ENCODE peak calls at places on chromosomes 3 and 15, in five cellular contexts. One of them, this sample, is unnamed.

GRCh38 chr3:121167374-121168139 is 259.6 kb downstream of the STXBP5L start:
- DNase-seq in GM23248: no peak
- DNase-seq in fibroblast of mammary gland: no peak
- DNase-seq in NT2/D1: no peak
- DNase-seq in aorta: peak
- DNase-seq in this sample: no peak

GRCh38 chr3:58006661-58007060 is 1.6 kb upstream of the FLNB start:
- DNase-seq in GM23248: no peak
- DNase-seq in fibroblast of mammary gland: no peak
- DNase-seq in NT2/D1: no peak
- DNase-seq in aorta: no peak
- DNase-seq in this sample: no peak

GRCh38 chr3:133983126-133983525 is 46.6 kb downstream of the SLCO2A1 start:
- DNase-seq in GM23248: no peak
- DNase-seq in fibroblast of mammary gland: no peak
- DNase-seq in NT2/D1: no peak
- DNase-seq in aorta: no peak
- DNase-seq in this sample: no peak

GRCh38 chr3:124832782-124833709 is 54.1 kb downstream of the ITGB5 start:
- DNase-seq in GM23248: peak
- DNase-seq in fibroblast of mammary gland: peak
- DNase-seq in NT2/D1: no peak
- DNase-seq in aorta: no peak
- DNase-seq in this sample: peak

GRCh38 chr3:54427951-54428871 is 305.9 kb downstream of the CACNA2D3 start:
- DNase-seq in GM23248: peak
- DNase-seq in fibroblast of mammary gland: peak
- DNase-seq in NT2/D1: peak
- DNase-seq in aorta: no peak
- DNase-seq in this sample: peak

GRCh38 chr3:113245775-113246174 is 34.4 kb downstream of the BOC start:
- DNase-seq in GM23248: peak
- DNase-seq in fibroblast of mammary gland: peak
- DNase-seq in NT2/D1: no peak
- DNase-seq in aorta: no peak
- DNase-seq in this sample: peak

GRCh38 chr3:157093096-157093495 is 66.9 kb downstream of the CCNL1 start:
- DNase-seq in GM23248: no peak
- DNase-seq in fibroblast of mammary gland: no peak
- DNase-seq in NT2/D1: no peak
- DNase-seq in aorta: no peak
- DNase-seq in this sample: no peak

GRCh38 chr15:43469867-43470266 is 23.1 kb downstream of the TP53BP1 start:
- DNase-seq in GM23248: peak
- DNase-seq in fibroblast of mammary gland: peak
- DNase-seq in NT2/D1: no peak
- DNase-seq in aorta: no peak
- DNase-seq in this sample: no peak

GRCh38 chr15:80929689-80930088 is 59.9 kb downstream of the MESD start:
- DNase-seq in GM23248: peak
- DNase-seq in fibroblast of mammary gland: peak
- DNase-seq in NT2/D1: no peak
- DNase-seq in aorta: peak
- DNase-seq in this sample: no peak

GRCh38 chr3:45124379-45124778 is 21.8 kb downstream of the CDCP1 start:
- DNase-seq in GM23248: peak
- DNase-seq in fibroblast of mammary gland: peak
- DNase-seq in NT2/D1: no peak
- DNase-seq in aorta: peak
- DNase-seq in this sample: peak

GRCh38 chr3:176554791-176555330 is 642.4 kb downstream of the TBL1XR1 start:
- DNase-seq in GM23248: no peak
- DNase-seq in fibroblast of mammary gland: no peak
- DNase-seq in NT2/D1: no peak
- DNase-seq in aorta: no peak
- DNase-seq in this sample: no peak

GRCh38 chr3:177676947-177677587 is 479.8 kb upstream of the TBL1XR1 start:
- DNase-seq in GM23248: no peak
- DNase-seq in fibroblast of mammary gland: no peak
- DNase-seq in NT2/D1: no peak
- DNase-seq in aorta: no peak
- DNase-seq in this sample: no peak

DNA sequence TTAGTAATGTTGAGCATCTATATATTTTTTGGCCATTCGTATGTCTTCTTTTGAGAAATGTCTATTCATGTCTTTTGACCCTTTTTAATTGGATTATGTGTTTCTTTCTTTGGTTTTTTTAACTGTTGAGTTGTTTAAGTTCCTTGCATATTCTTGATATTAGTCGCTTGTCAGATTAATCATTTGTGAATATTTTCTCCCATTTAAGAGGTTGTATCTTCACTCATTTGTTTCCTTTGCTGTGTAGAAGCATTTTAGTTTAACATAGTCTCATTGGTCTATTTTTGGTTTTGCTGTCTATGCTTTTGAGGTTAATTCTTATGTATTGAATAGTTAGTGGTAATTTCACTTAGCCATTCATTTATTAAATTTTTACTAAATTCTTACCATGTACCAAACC is 283.8 kb downstream of the ZPLD1 start:
- DNase-seq in GM23248: no peak
- DNase-seq in fibroblast of mammary gland: no peak
- DNase-seq in NT2/D1: no peak
- DNase-seq in aorta: no peak
- DNase-seq in this sample: no peak
- H3K4me3 ChIP-seq in GM23248: no peak
- H3K4me3 ChIP-seq in fibroblast of mammary gland: no peak
- H3K4me3 ChIP-seq in NT2/D1: no peak
- H3K4me3 ChIP-seq in aorta: no peak
- H3K4me3 ChIP-seq in this sample: no peak

GRCh38 chr15:52529940-52530339 is 1.3 kb upstream of the MYO5A start:
- DNase-seq in GM23248: no peak
- DNase-seq in fibroblast of mammary gland: no peak
- DNase-seq in NT2/D1: no peak
- DNase-seq in aorta: no peak
- DNase-seq in this sample: no peak
- H3K4me3 ChIP-seq in GM23248: peak
- H3K4me3 ChIP-seq in fibroblast of mammary gland: peak
- H3K4me3 ChIP-seq in NT2/D1: peak
- H3K4me3 ChIP-seq in aorta: peak
- H3K4me3 ChIP-seq in this sample: peak

GRCh38 chr15:74839526-74840395 is 3.2 kb downstream of the ULK3 start:
- DNase-seq in GM23248: no peak
- DNase-seq in fibroblast of mammary gland: no peak
- DNase-seq in NT2/D1: no peak
- DNase-seq in aorta: no peak
- DNase-seq in this sample: no peak

GRCh38 chr15:74842581-74843444 is at the start of gene ULK3:
- DNase-seq in GM23248: peak
- DNase-seq in fibroblast of mammary gland: peak
- DNase-seq in NT2/D1: peak
- DNase-seq in aorta: peak
- DNase-seq in this sample: peak

GRCh38 chr15:74841761-74842385 is 1.1 kb downstream of the ULK3 start:
- DNase-seq in GM23248: no peak
- DNase-seq in fibroblast of mammary gland: no peak
- DNase-seq in NT2/D1: no peak
- DNase-seq in aorta: no peak
- DNase-seq in this sample: no peak

GRCh38 chr15:74838746-74839525 is 4.0 kb downstream of the ULK3 start:
- DNase-seq in GM23248: no peak
- DNase-seq in fibroblast of mammary gland: no peak
- DNase-seq in NT2/D1: no peak
- DNase-seq in aorta: no peak
- DNase-seq in this sample: no peak

DNA sequence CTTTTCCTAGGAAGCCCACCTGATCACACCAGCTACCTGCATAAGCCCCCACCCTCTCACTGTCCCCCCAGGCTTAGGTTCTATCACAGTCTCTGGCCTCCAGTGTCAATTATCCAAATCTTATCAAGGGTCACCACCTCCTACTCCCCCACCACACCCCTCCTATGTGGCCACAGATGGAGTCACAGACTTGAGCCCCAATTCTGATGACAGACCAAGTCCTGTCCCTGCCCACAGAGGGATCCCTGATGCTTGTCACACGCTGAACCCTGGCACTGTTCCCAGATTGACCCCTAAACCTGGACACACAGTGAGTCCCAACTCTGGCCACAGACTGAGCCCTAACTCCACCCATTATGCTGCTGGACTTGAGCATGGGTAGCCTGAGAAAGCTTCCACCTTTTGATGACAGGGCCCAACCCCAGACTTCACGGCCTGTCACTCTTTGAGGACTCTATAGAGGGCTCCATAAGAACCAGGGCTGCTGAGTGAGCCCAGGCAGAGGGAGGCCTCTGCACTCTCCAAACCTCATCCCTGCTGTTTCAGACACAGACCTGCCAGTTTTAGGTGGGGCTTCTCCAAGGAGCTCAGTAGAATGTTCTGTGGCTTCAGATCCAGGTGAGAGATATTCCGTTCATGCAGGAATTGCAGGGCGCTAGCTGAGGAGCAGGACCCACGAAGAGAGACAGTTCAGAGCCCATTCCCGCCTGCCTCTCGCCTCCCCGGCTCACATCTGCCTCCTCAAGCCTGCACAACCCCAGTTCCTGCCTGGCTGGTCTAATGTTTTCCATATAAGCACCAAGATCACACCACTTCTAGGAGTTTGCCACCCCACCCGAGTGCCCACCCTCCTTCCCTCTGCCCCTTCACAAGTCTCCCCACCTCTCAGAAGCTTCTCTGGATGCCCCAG is 1.9 kb downstream of the ULK3 start:
- DNase-seq in GM23248: no peak
- DNase-seq in fibroblast of mammary gland: no peak
- DNase-seq in NT2/D1: no peak
- DNase-seq in aorta: no peak
- DNase-seq in this sample: no peak
- H3K4me3 ChIP-seq in GM23248: no peak
- H3K4me3 ChIP-seq in fibroblast of mammary gland: no peak
- H3K4me3 ChIP-seq in NT2/D1: no peak
- H3K4me3 ChIP-seq in aorta: no peak
- H3K4me3 ChIP-seq in this sample: no peak

GRCh38 chr3:15271785-15272381 is 60.5 kb downstream of the SH3BP5 start:
- DNase-seq in GM23248: no peak
- DNase-seq in fibroblast of mammary gland: no peak
- DNase-seq in NT2/D1: no peak
- DNase-seq in aorta: no peak
- DNase-seq in this sample: no peak

GRCh38 chr3:15271030-15271429 is 61.4 kb downstream of the SH3BP5 start:
- DNase-seq in GM23248: no peak
- DNase-seq in fibroblast of mammary gland: no peak
- DNase-seq in NT2/D1: no peak
- DNase-seq in aorta: no peak
- DNase-seq in this sample: no peak

GRCh38 chr3:15272431-15273196 is 59.8 kb downstream of the SH3BP5 start:
- DNase-seq in GM23248: no peak
- DNase-seq in fibroblast of mammary gland: no peak
- DNase-seq in NT2/D1: no peak
- DNase-seq in aorta: no peak
- DNase-seq in this sample: peak

GRCh38 chr3:15276028-15276717 is 56.2 kb downstream of the SH3BP5 start:
- DNase-seq in GM23248: peak
- DNase-seq in fibroblast of mammary gland: no peak
- DNase-seq in NT2/D1: no peak
- DNase-seq in aorta: no peak
- DNase-seq in this sample: no peak

DNA sequence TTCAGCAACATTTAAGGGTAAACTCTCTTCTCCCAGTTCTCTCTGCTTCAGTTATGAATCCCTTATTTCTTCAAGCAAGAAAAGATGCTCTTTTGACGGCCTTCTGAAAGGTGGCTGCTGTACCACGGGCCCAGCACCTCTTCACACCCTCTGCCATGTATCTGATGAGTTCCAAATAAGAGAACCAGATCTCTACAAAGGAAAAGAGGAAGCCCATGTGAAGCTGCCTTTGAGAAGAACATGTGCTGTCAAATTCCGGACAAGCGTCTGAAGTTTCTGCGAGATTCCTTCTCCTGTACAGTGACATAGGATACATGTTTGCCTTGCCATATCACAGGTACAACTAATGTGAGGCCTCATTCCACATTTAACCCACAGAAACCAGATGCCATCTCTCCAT is 59.2 kb downstream of the SH3BP5 start:
- DNase-seq in GM23248: no peak
- DNase-seq in fibroblast of mammary gland: no peak
- DNase-seq in NT2/D1: no peak
- DNase-seq in aorta: no peak
- DNase-seq in this sample: no peak
- H3K4me3 ChIP-seq in GM23248: no peak
- H3K4me3 ChIP-seq in fibroblast of mammary gland: no peak
- H3K4me3 ChIP-seq in NT2/D1: no peak
- H3K4me3 ChIP-seq in aorta: no peak
- H3K4me3 ChIP-seq in this sample: no peak

GRCh38 chr15:40043927-40044716 is 5.1 kb upstream of the SRP14 start:
- DNase-seq in GM23248: no peak
- DNase-seq in fibroblast of mammary gland: no peak
- DNase-seq in NT2/D1: no peak
- DNase-seq in aorta: no peak
- DNase-seq in this sample: no peak

GRCh38 chr15:40047413-40048154 is 8.6 kb upstream of the SRP14 start:
- DNase-seq in GM23248: peak
- DNase-seq in fibroblast of mammary gland: peak
- DNase-seq in NT2/D1: no peak
- DNase-seq in aorta: no peak
- DNase-seq in this sample: no peak

GRCh38 chr15:40046721-40047412 is 7.9 kb upstream of the SRP14 start:
- DNase-seq in GM23248: peak
- DNase-seq in fibroblast of mammary gland: peak
- DNase-seq in NT2/D1: no peak
- DNase-seq in aorta: no peak
- DNase-seq in this sample: peak

GRCh38 chr15:40044717-40045571 is 6.0 kb upstream of the SRP14 start:
- DNase-seq in GM23248: peak
- DNase-seq in fibroblast of mammary gland: peak
- DNase-seq in NT2/D1: no peak
- DNase-seq in aorta: peak
- DNase-seq in this sample: peak

GRCh38 chr15:40045572-40046217 is 6.7 kb upstream of the SRP14 start:
- DNase-seq in GM23248: no peak
- DNase-seq in fibroblast of mammary gland: no peak
- DNase-seq in NT2/D1: no peak
- DNase-seq in aorta: no peak
- DNase-seq in this sample: no peak
- H3K4me3 ChIP-seq in GM23248: peak
- H3K4me3 ChIP-seq in fibroblast of mammary gland: no peak
- H3K4me3 ChIP-seq in NT2/D1: no peak
- H3K4me3 ChIP-seq in aorta: no peak
- H3K4me3 ChIP-seq in this sample: no peak